ENCODE peak calls at places on chromosomes 6 and 20, in six cellular contexts. One of them, this sample, is unnamed. For H3K4me1, the result is how much of the 10 kb centered on the place peaks cover.

GRCh38 chr6:13924146-13924948 is 405 bp upstream of the RNF182 start:
- DNase-seq in HepG2: no peak
- DNase-seq in suprapubic skin: no peak
- DNase-seq in GM12878: no peak
- DNase-seq in prostate gland: peak
- DNase-seq in vagina: no peak
- DNase-seq in this sample: no peak

GRCh38 chr20:51217347-51218045 is 194.6 kb upstream of the KCNG1 start:
- DNase-seq in HepG2: no peak
- DNase-seq in suprapubic skin: no peak
- DNase-seq in GM12878: no peak
- DNase-seq in prostate gland: no peak
- DNase-seq in vagina: no peak
- DNase-seq in this sample: no peak

GRCh38 chr6:25415274-25415673 is 136.1 kb downstream of the CARMIL1 start:
- DNase-seq in HepG2: no peak
- DNase-seq in suprapubic skin: no peak
- DNase-seq in GM12878: no peak
- DNase-seq in prostate gland: no peak
- DNase-seq in vagina: no peak
- DNase-seq in this sample: no peak

GRCh38 chr20:59405226-59405815 is 104.9 kb downstream of the EDN3 start:
- DNase-seq in HepG2: no peak
- DNase-seq in suprapubic skin: no peak
- DNase-seq in GM12878: no peak
- DNase-seq in prostate gland: no peak
- DNase-seq in vagina: no peak
- DNase-seq in this sample: no peak

GRCh38 chr6:5682530-5682929 is 324.2 kb downstream of the NRN1 start:
- DNase-seq in HepG2: no peak
- DNase-seq in suprapubic skin: no peak
- DNase-seq in GM12878: no peak
- DNase-seq in prostate gland: no peak
- DNase-seq in vagina: no peak
- DNase-seq in this sample: no peak

GRCh38 chr20:36066777-36067176 is 87.8 kb upstream of the EPB41L1 start:
- DNase-seq in HepG2: no peak
- DNase-seq in suprapubic skin: no peak
- DNase-seq in GM12878: no peak
- DNase-seq in prostate gland: peak
- DNase-seq in vagina: no peak
- DNase-seq in this sample: no peak

GRCh38 chr20:35042268-35042667 is 50.3 kb downstream of the TRPC4AP start:
- DNase-seq in HepG2: no peak
- DNase-seq in suprapubic skin: no peak
- DNase-seq in GM12878: no peak
- DNase-seq in prostate gland: no peak
- DNase-seq in vagina: no peak
- DNase-seq in this sample: no peak

GRCh38 chr6:140956567-140957306 is 1176.0 kb upstream of the GJE1 start:
- DNase-seq in HepG2: no peak
- DNase-seq in suprapubic skin: no peak
- DNase-seq in GM12878: no peak
- DNase-seq in prostate gland: no peak
- DNase-seq in vagina: no peak
- DNase-seq in this sample: no peak

GRCh38 chr20:18304618-18305017 is 16.3 kb downstream of the ZNF133 start:
- DNase-seq in HepG2: no peak
- DNase-seq in suprapubic skin: no peak
- DNase-seq in GM12878: no peak
- DNase-seq in prostate gland: no peak
- DNase-seq in vagina: no peak
- DNase-seq in this sample: no peak

GRCh38 chr6:156828280-156828703 is 51.1 kb downstream of the ARID1B start:
- DNase-seq in HepG2: peak
- DNase-seq in suprapubic skin: no peak
- DNase-seq in GM12878: no peak
- DNase-seq in prostate gland: no peak
- DNase-seq in vagina: no peak
- DNase-seq in this sample: no peak

GRCh38 chr20:32966881-32967781 is 37.1 kb downstream of the SUN5 start:
- DNase-seq in HepG2: no peak
- DNase-seq in suprapubic skin: peak
- DNase-seq in GM12878: peak
- DNase-seq in prostate gland: no peak
- DNase-seq in vagina: peak
- DNase-seq in this sample: no peak

GRCh38 chr6:2854394-2854982 is 12.8 kb upstream of the SERPINB1 start:
- DNase-seq in HepG2: no peak
- DNase-seq in suprapubic skin: no peak
- DNase-seq in GM12878: no peak
- DNase-seq in prostate gland: no peak
- DNase-seq in vagina: no peak
- DNase-seq in this sample: no peak

GRCh38 chr20:6637160-6637579 is 130.3 kb upstream of the BMP2 start:
- DNase-seq in HepG2: no peak
- DNase-seq in suprapubic skin: no peak
- DNase-seq in GM12878: no peak
- DNase-seq in prostate gland: no peak
- DNase-seq in vagina: no peak
- DNase-seq in this sample: no peak

GRCh38 chr6:101396552-101397173 is 3.2 kb downstream of the GRIK2 start:
- DNase-seq in HepG2: peak
- DNase-seq in suprapubic skin: no peak
- DNase-seq in GM12878: no peak
- DNase-seq in prostate gland: peak
- DNase-seq in vagina: no peak
- DNase-seq in this sample: no peak

GRCh38 chr6:137829641-137830083 is 37.4 kb upstream of the TNFAIP3 start:
- DNase-seq in HepG2: no peak
- DNase-seq in suprapubic skin: no peak
- DNase-seq in GM12878: no peak
- DNase-seq in prostate gland: no peak
- DNase-seq in vagina: no peak
- DNase-seq in this sample: no peak

GRCh38 chr6:32123681-32124080 is 4.4 kb downstream of the ATF6B start:
- DNase-seq in HepG2: no peak
- DNase-seq in suprapubic skin: no peak
- DNase-seq in GM12878: no peak
- DNase-seq in prostate gland: no peak
- DNase-seq in vagina: no peak
- DNase-seq in this sample: no peak

GRCh38 chr20:52410746-52411317 is 219.3 kb upstream of the ZFP64 start:
- DNase-seq in HepG2: no peak
- DNase-seq in suprapubic skin: peak
- DNase-seq in GM12878: no peak
- DNase-seq in prostate gland: no peak
- DNase-seq in vagina: no peak
- DNase-seq in this sample: no peak

GRCh38 chr6:38262609-38263008 is 377.1 kb downstream of the BTBD9 start:
- DNase-seq in HepG2: no peak
- DNase-seq in suprapubic skin: no peak
- DNase-seq in GM12878: no peak
- DNase-seq in prostate gland: no peak
- DNase-seq in vagina: no peak
- DNase-seq in this sample: no peak

GRCh38 chr6:131216277-131216676 is 81.0 kb downstream of the AKAP7 start:
- DNase-seq in HepG2: no peak
- DNase-seq in suprapubic skin: no peak
- DNase-seq in GM12878: no peak
- DNase-seq in prostate gland: no peak
- DNase-seq in vagina: no peak
- DNase-seq in this sample: no peak

GRCh38 chr6:98514073-98514720 is 320.2 kb upstream of the POU3F2 start:
- DNase-seq in HepG2: no peak
- DNase-seq in suprapubic skin: no peak
- DNase-seq in GM12878: no peak
- DNase-seq in prostate gland: no peak
- DNase-seq in vagina: no peak
- DNase-seq in this sample: no peak

GRCh38 chr20:33789109-33789857 is 21.9 kb upstream of the CHMP4B start:
- DNase-seq in HepG2: peak
- DNase-seq in suprapubic skin: no peak
- DNase-seq in GM12878: no peak
- DNase-seq in prostate gland: peak
- DNase-seq in vagina: no peak
- DNase-seq in this sample: peak

GRCh38 chr6:85479221-85479620 is 29.3 kb downstream of the NT5E start:
- DNase-seq in HepG2: no peak
- DNase-seq in suprapubic skin: no peak
- DNase-seq in GM12878: no peak
- DNase-seq in prostate gland: no peak
- DNase-seq in vagina: peak
- DNase-seq in this sample: no peak

GRCh38 chr6:16697437-16698162 is 63.7 kb downstream of the ATXN1 start:
- DNase-seq in HepG2: no peak
- DNase-seq in suprapubic skin: no peak
- DNase-seq in GM12878: no peak
- DNase-seq in prostate gland: no peak
- DNase-seq in vagina: no peak
- DNase-seq in this sample: no peak

GRCh38 chr6:38375341-38375740 is 264.4 kb downstream of the BTBD9 start:
- DNase-seq in HepG2: no peak
- DNase-seq in suprapubic skin: no peak
- DNase-seq in GM12878: no peak
- DNase-seq in prostate gland: no peak
- DNase-seq in vagina: no peak
- DNase-seq in this sample: no peak

GRCh38 chr6:40139447-40139846 is 205.2 kb upstream of the MOCS1 start:
- DNase-seq in HepG2: no peak
- DNase-seq in suprapubic skin: no peak
- DNase-seq in GM12878: no peak
- DNase-seq in prostate gland: no peak
- DNase-seq in vagina: no peak
- DNase-seq in this sample: no peak

GRCh38 chr6:40138273-40138720 is 204.0 kb upstream of the MOCS1 start:
- DNase-seq in HepG2: peak
- DNase-seq in suprapubic skin: no peak
- DNase-seq in GM12878: peak
- DNase-seq in prostate gland: no peak
- DNase-seq in vagina: no peak
- DNase-seq in this sample: no peak
- H3K27ac ChIP-seq in HepG2: peak
- H3K27ac ChIP-seq in suprapubic skin: no peak
- H3K27ac ChIP-seq in GM12878: no peak
- H3K27ac ChIP-seq in prostate gland: no peak
- H3K27ac ChIP-seq in vagina: no peak
- H3K27ac ChIP-seq in this sample: no peak

DNA sequence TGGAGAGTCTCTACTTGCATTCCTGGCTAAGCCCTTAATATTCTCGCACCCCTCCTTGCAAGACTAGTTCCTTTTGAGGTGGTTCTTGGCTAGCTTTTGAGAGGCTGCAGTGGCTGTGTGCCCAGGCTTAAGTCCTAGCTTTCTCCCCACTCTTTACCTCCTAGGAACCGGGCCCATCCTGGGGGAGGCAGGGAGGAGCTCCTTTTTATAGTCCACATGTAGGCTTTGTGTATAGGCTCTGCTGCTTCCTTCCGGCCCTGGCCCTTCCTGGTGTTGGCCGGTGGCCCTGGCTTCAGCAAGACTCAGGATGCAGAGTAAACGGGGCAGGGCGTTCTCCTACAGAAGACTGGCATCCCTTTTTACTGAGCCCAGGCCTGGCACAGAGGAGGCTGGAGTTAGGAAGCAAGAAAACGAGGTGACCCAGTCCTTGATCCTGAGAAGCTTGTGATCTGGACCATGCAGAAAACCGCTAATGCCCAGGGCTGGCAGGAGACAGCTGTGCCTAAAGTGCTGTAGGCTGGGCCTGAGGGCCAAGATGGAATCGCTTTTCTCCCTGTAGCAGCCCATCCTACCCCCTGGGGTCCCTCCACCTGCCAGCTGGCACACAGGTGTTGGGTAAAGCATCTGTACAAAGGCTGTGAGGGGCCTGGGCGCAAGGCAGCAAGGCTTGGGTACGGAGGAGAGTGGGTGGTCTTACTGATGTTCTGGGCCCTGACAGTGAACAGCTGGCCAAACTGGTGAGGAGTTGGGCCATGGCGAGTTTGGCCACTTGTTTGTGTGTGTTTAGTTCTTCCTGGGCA is 8.7 kb downstream of the PLCG1 start:
- DNase-seq in HepG2: no peak
- DNase-seq in suprapubic skin: no peak
- DNase-seq in GM12878: no peak
- DNase-seq in prostate gland: peak
- DNase-seq in vagina: no peak
- DNase-seq in this sample: no peak
- TF ChIP-seq POLR2AphosphoS5 in HepG2: no peak
- TF ChIP-seq POLR2AphosphoS5 in suprapubic skin: no peak
- TF ChIP-seq POLR2AphosphoS5 in GM12878: no peak
- TF ChIP-seq POLR2AphosphoS5 in prostate gland: peak
- TF ChIP-seq POLR2AphosphoS5 in vagina: no peak
- TF ChIP-seq POLR2AphosphoS5 in this sample: no peak

GRCh38 chr20:47360207-47360488 is 3.6 kb upstream of the ZMYND8 start:
- DNase-seq in HepG2: peak
- DNase-seq in suprapubic skin: peak
- DNase-seq in GM12878: no peak
- DNase-seq in prostate gland: peak
- DNase-seq in vagina: no peak
- DNase-seq in this sample: peak
- H3K4me1 ChIP-seq in HepG2: half or more
- H3K4me1 ChIP-seq in suprapubic skin: half or more
- H3K4me1 ChIP-seq in GM12878: under half
- H3K4me1 ChIP-seq in prostate gland: half or more
- H3K4me1 ChIP-seq in vagina: half or more
- H3K4me1 ChIP-seq in this sample: under half

DNA sequence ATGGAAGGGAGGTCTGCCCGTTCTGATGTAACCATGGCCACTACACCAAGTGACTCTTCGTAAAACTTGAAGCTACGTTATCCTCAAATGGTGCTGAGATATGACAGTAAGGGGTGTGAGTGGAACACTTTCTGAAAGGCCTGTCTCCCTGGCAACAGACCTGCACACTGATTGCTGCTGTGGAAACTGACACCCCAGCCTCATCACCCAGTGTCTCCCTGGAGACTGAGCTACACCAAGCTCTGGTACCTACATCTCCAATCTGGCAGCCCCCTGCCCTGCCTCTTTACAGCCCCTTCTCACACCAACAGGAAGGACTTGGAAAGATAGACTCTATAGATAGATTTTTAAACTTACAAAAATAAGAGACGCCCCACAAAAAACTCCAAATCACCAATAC is 13.2 kb downstream of the PI16 start:
- DNase-seq in HepG2: no peak
- DNase-seq in suprapubic skin: no peak
- DNase-seq in GM12878: no peak
- DNase-seq in prostate gland: no peak
- DNase-seq in vagina: no peak
- DNase-seq in this sample: no peak
- H3K27ac ChIP-seq in HepG2: no peak
- H3K27ac ChIP-seq in suprapubic skin: peak
- H3K27ac ChIP-seq in GM12878: no peak
- H3K27ac ChIP-seq in prostate gland: no peak
- H3K27ac ChIP-seq in vagina: peak
- H3K27ac ChIP-seq in this sample: no peak

GRCh38 chr20:31879143-31879987 is 8.9 kb downstream of the TTLL9 start:
- DNase-seq in HepG2: peak
- DNase-seq in suprapubic skin: peak
- DNase-seq in GM12878: peak
- DNase-seq in prostate gland: peak
- DNase-seq in vagina: peak
- DNase-seq in this sample: peak
- TF ChIP-seq POLR2AphosphoS5 in HepG2: peak
- TF ChIP-seq POLR2AphosphoS5 in suprapubic skin: no peak
- TF ChIP-seq POLR2AphosphoS5 in GM12878: no peak
- TF ChIP-seq POLR2AphosphoS5 in prostate gland: no peak
- TF ChIP-seq POLR2AphosphoS5 in vagina: peak
- TF ChIP-seq POLR2AphosphoS5 in this sample: peak

GRCh38 chr6:12047792-12048432 is 35.8 kb downstream of the HIVEP1 start:
- DNase-seq in HepG2: no peak
- DNase-seq in suprapubic skin: no peak
- DNase-seq in GM12878: no peak
- DNase-seq in prostate gland: no peak
- DNase-seq in vagina: no peak
- DNase-seq in this sample: no peak
- H3K4me1 ChIP-seq in HepG2: under half
- H3K4me1 ChIP-seq in suprapubic skin: under half
- H3K4me1 ChIP-seq in GM12878: under half
- H3K4me1 ChIP-seq in prostate gland: under half
- H3K4me1 ChIP-seq in vagina: under half
- H3K4me1 ChIP-seq in this sample: under half

This sample was measured in breast epithelium.